ENCODE peak calls at places on chromosomes 2 and 18, in four cellular contexts. I is cardiac muscle cell, Y is NCI-H1105 treated with DMSO at 0.1 percent for 48 hours, C is HEK293T. W is an unnamed sample.

GRCh38 chr2:164808776-164809175 is 32.8 kb downstream of the COBLL1 start:
- DNase-seq in I (no peak), Y (no peak), C (no peak), W (no peak)

GRCh38 chr18:78642561-78643398 is 336.8 kb upstream of the SALL3 start:
- DNase-seq in I (no peak), Y (peak), C (no peak), W (no peak)

GRCh38 chr2:178317807-178318206 is 123.5 kb downstream of the OSBPL6 start:
- DNase-seq in I (no peak), Y (no peak), C (no peak), W (no peak)

GRCh38 chr2:70982971-70983370 is 4.5 kb downstream of the ANKRD53 start:
- DNase-seq in I (no peak), Y (no peak), C (no peak), W (no peak)

GRCh38 chr18:75422341-75422910 is 5.1 kb downstream of the SMIM21 start:
- DNase-seq in I (no peak), Y (no peak), C (no peak), W (no peak)

GRCh38 chr2:3244486-3244885 is 133.1 kb downstream of the EIPR1 start:
- DNase-seq in I (no peak), Y (no peak), C (no peak), W (no peak)

GRCh38 chr2:127862228-127862627 is 4.3 kb upstream of the POLR2D start:
- DNase-seq in I (no peak), Y (no peak), C (no peak), W (no peak)

GRCh38 chr2:238338710-238339394 is 18.5 kb downstream of the TRAF3IP1 start:
- DNase-seq in I (no peak), Y (no peak), C (no peak), W (no peak)

GRCh38 chr2:237229905-237230304 is 144.2 kb downstream of the COPS8 start:
- DNase-seq in I (no peak), Y (no peak), C (no peak), W (no peak)

GRCh38 chr2:206452242-206452641 is 8.9 kb downstream of the ADAM23 start:
- DNase-seq in I (no peak), Y (no peak), C (no peak), W (no peak)

GRCh38 chr2:164560902-164561301 is 60.4 kb downstream of the GRB14 start:
- DNase-seq in I (no peak), Y (no peak), C (no peak), W (no peak)

GRCh38 chr2:155190342-155190741 is 491.8 kb downstream of the KCNJ3 start:
- DNase-seq in I (no peak), Y (peak), C (no peak), W (no peak)